ENCODE peak calls at places on chromosome 18, in nine cellular contexts. One of them, this sample, is unnamed. For H3K4me1 and H3K27me3, the result is how much of the 10 kb centered on the place peaks cover.

GRCh38 chr18:74715865-74716712 is 118.4 kb downstream of the ZNF407 start:
- DNase-seq in CD8-positive, alpha-beta T cell: no peak
- DNase-seq in thyroid gland: no peak
- DNase-seq in cardiac muscle cell: no peak
- DNase-seq in right atrium auricular region: no peak
- DNase-seq in prostate gland: no peak
- DNase-seq in tibial artery: no peak
- DNase-seq in suprapubic skin: no peak
- DNase-seq in heart left ventricle: no peak
- DNase-seq in this sample: no peak

GRCh38 chr18:48521723-48522122 is 17.1 kb upstream of the CTIF start:
- DNase-seq in heart left ventricle: no peak
- DNase-seq in prostate gland: no peak
- DNase-seq in CD8-positive, alpha-beta T cell: no peak
- DNase-seq in right atrium auricular region: no peak
- DNase-seq in cardiac muscle cell: no peak
- DNase-seq in thyroid gland: no peak
- DNase-seq in suprapubic skin: no peak
- DNase-seq in tibial artery: no peak
- DNase-seq in this sample: no peak

GRCh38 chr18:24466766-24467165 is 6.3 kb downstream of the HRH4 start:
- DNase-seq in right atrium auricular region: no peak
- DNase-seq in CD8-positive, alpha-beta T cell: no peak
- DNase-seq in thyroid gland: no peak
- DNase-seq in prostate gland: no peak
- DNase-seq in tibial artery: no peak
- DNase-seq in cardiac muscle cell: no peak
- DNase-seq in suprapubic skin: no peak
- DNase-seq in heart left ventricle: no peak
- DNase-seq in this sample: peak

GRCh38 chr18:78741381-78742340 is 238.0 kb upstream of the SALL3 start:
- DNase-seq in cardiac muscle cell: no peak
- DNase-seq in CD8-positive, alpha-beta T cell: no peak
- DNase-seq in heart left ventricle: no peak
- DNase-seq in right atrium auricular region: no peak
- DNase-seq in prostate gland: no peak
- DNase-seq in suprapubic skin: no peak
- DNase-seq in thyroid gland: no peak
- DNase-seq in tibial artery: peak
- DNase-seq in this sample: no peak

GRCh38 chr18:74402806-74403433 is 54.2 kb downstream of the DIPK1C start:
- DNase-seq in tibial artery: no peak
- DNase-seq in suprapubic skin: peak
- DNase-seq in CD8-positive, alpha-beta T cell: no peak
- DNase-seq in cardiac muscle cell: no peak
- DNase-seq in thyroid gland: no peak
- DNase-seq in prostate gland: no peak
- DNase-seq in right atrium auricular region: no peak
- DNase-seq in heart left ventricle: no peak
- DNase-seq in this sample: no peak

GRCh38 chr18:43484710-43485109 is 207.4 kb upstream of the SYT4 start:
- DNase-seq in thyroid gland: peak
- DNase-seq in heart left ventricle: no peak
- DNase-seq in CD8-positive, alpha-beta T cell: no peak
- DNase-seq in tibial artery: no peak
- DNase-seq in suprapubic skin: no peak
- DNase-seq in prostate gland: no peak
- DNase-seq in cardiac muscle cell: no peak
- DNase-seq in right atrium auricular region: no peak
- DNase-seq in this sample: no peak

GRCh38 chr18:36672437-36673344 is 156.1 kb downstream of the TPGS2 start:
- DNase-seq in tibial artery: peak
- DNase-seq in right atrium auricular region: no peak
- DNase-seq in CD8-positive, alpha-beta T cell: no peak
- DNase-seq in suprapubic skin: no peak
- DNase-seq in heart left ventricle: peak
- DNase-seq in prostate gland: peak
- DNase-seq in cardiac muscle cell: peak
- DNase-seq in thyroid gland: no peak
- DNase-seq in this sample: peak

GRCh38 chr18:43022874-43023273 is 92.6 kb downstream of the RIT2 start:
- DNase-seq in tibial artery: no peak
- DNase-seq in CD8-positive, alpha-beta T cell: no peak
- DNase-seq in suprapubic skin: no peak
- DNase-seq in cardiac muscle cell: peak
- DNase-seq in prostate gland: no peak
- DNase-seq in right atrium auricular region: no peak
- DNase-seq in thyroid gland: no peak
- DNase-seq in heart left ventricle: no peak
- DNase-seq in this sample: no peak

GRCh38 chr18:21264651-21265050 is 22.6 kb downstream of the GREB1L start:
- DNase-seq in prostate gland: no peak
- DNase-seq in heart left ventricle: no peak
- DNase-seq in thyroid gland: peak
- DNase-seq in suprapubic skin: no peak
- DNase-seq in CD8-positive, alpha-beta T cell: no peak
- DNase-seq in right atrium auricular region: no peak
- DNase-seq in cardiac muscle cell: peak
- DNase-seq in tibial artery: no peak
- DNase-seq in this sample: no peak

GRCh38 chr18:32549248-32549842 is 78.7 kb upstream of the GAREM1 start:
- DNase-seq in thyroid gland: peak
- DNase-seq in prostate gland: peak
- DNase-seq in right atrium auricular region: no peak
- DNase-seq in cardiac muscle cell: peak
- DNase-seq in CD8-positive, alpha-beta T cell: peak
- DNase-seq in suprapubic skin: no peak
- DNase-seq in heart left ventricle: peak
- DNase-seq in tibial artery: no peak
- DNase-seq in this sample: peak

DNA sequence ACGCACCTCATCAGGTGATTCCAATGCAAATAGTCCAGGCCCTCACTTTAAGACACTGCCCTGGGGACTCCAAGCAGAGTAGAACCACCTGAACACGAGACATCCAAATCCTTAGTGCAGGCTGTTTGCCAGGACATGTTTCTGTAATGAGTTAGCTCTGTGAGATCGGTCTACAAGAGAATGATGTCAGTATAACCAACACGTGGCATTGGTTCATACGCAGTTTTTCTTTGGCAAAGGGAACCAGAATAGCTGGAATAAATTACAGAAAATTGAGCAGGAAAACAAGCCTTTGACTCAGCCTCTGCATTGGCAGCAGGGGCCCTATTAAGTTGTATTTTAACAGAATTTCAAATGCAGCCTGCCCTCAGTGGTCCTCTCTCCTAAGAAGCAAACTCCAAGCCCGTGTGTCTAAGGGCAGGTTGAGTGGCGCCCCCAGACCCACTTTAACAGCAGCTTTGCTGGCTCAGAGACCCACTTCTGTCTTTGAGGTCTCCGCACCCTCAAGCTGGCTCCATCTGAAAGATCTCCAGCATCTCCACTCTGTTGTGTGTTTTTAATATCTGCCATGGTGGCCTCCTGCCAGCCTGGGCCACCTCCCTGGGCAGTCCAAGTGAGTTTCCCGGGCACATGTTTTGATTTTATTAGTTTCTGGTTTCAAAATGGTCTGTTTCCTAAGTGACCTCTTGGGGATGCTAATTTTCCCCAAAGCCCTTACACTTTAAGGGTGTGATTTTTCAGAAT is 61.3 kb downstream of the ALPK2 start:
- DNase-seq in heart left ventricle: no peak
- DNase-seq in thyroid gland: no peak
- DNase-seq in tibial artery: no peak
- DNase-seq in CD8-positive, alpha-beta T cell: no peak
- DNase-seq in prostate gland: peak
- DNase-seq in right atrium auricular region: no peak
- DNase-seq in suprapubic skin: peak
- DNase-seq in cardiac muscle cell: peak
- DNase-seq in this sample: peak
- H3K4me1 ChIP-seq in heart left ventricle: under half
- H3K4me1 ChIP-seq in thyroid gland: under half
- H3K4me1 ChIP-seq in tibial artery: under half
- H3K4me1 ChIP-seq in CD8-positive, alpha-beta T cell: under half
- H3K4me1 ChIP-seq in prostate gland: under half
- H3K4me1 ChIP-seq in right atrium auricular region: under half
- H3K4me1 ChIP-seq in suprapubic skin: under half
- H3K4me1 ChIP-seq in cardiac muscle cell: under half
- H3K4me1 ChIP-seq in this sample: under half

GRCh38 chr18:8703781-8704301 is 1.5 kb upstream of the MTCL1 start:
- DNase-seq in heart left ventricle: no peak
- DNase-seq in CD8-positive, alpha-beta T cell: no peak
- DNase-seq in suprapubic skin: no peak
- DNase-seq in tibial artery: no peak
- DNase-seq in right atrium auricular region: no peak
- DNase-seq in prostate gland: no peak
- DNase-seq in thyroid gland: no peak
- DNase-seq in cardiac muscle cell: no peak
- DNase-seq in this sample: no peak
- H3K27me3 ChIP-seq in heart left ventricle: under half
- H3K27me3 ChIP-seq in CD8-positive, alpha-beta T cell: under half
- H3K27me3 ChIP-seq in suprapubic skin: under half
- H3K27me3 ChIP-seq in tibial artery: under half
- H3K27me3 ChIP-seq in right atrium auricular region: under half
- H3K27me3 ChIP-seq in prostate gland: under half
- H3K27me3 ChIP-seq in thyroid gland: under half
- H3K27me3 ChIP-seq in cardiac muscle cell: under half
- H3K27me3 ChIP-seq in this sample: under half

DNA sequence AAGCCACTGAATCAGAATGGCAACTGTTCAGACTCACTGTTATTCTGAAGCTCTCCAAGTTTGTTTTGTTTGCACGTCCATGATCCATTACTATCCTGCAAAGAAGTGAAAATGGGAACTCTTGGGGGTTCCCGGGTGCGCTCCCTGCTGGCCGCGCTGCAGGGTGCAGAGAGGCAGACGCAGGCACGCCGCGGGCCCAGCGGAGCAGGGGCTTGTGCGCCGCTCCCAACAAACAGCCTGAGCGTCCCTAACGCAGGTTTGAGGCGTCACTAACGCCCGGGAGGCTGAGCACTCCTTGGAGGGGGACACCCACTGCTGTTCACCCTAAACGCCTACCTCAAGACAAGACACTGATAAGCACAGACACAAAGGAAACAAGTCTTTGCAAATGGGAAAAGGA is 14.3 kb upstream of the PIEZO2 start:
- DNase-seq in heart left ventricle: no peak
- DNase-seq in prostate gland: no peak
- DNase-seq in cardiac muscle cell: peak
- DNase-seq in suprapubic skin: no peak
- DNase-seq in CD8-positive, alpha-beta T cell: no peak
- DNase-seq in thyroid gland: peak
- DNase-seq in right atrium auricular region: no peak
- DNase-seq in tibial artery: no peak
- DNase-seq in this sample: no peak
- TF ChIP-seq CTCF in heart left ventricle: peak
- TF ChIP-seq CTCF in prostate gland: no peak
- TF ChIP-seq CTCF in cardiac muscle cell: peak
- TF ChIP-seq CTCF in suprapubic skin: peak
- TF ChIP-seq CTCF in CD8-positive, alpha-beta T cell: no peak
- TF ChIP-seq CTCF in thyroid gland: no peak
- TF ChIP-seq CTCF in right atrium auricular region: peak
- TF ChIP-seq CTCF in tibial artery: no peak
- TF ChIP-seq CTCF in this sample: peak

GRCh38 chr18:76455015-76455676 is 39.9 kb downstream of the ZNF516 start:
- DNase-seq in heart left ventricle: no peak
- DNase-seq in suprapubic skin: no peak
- DNase-seq in CD8-positive, alpha-beta T cell: no peak
- DNase-seq in tibial artery: peak
- DNase-seq in prostate gland: no peak
- DNase-seq in right atrium auricular region: no peak
- DNase-seq in cardiac muscle cell: no peak
- DNase-seq in thyroid gland: no peak
- DNase-seq in this sample: no peak

GRCh38 chr18:76452357-76452756 is 42.7 kb downstream of the ZNF516 start:
- DNase-seq in tibial artery: no peak
- DNase-seq in suprapubic skin: no peak
- DNase-seq in heart left ventricle: no peak
- DNase-seq in right atrium auricular region: no peak
- DNase-seq in thyroid gland: no peak
- DNase-seq in CD8-positive, alpha-beta T cell: no peak
- DNase-seq in cardiac muscle cell: no peak
- DNase-seq in prostate gland: no peak
- DNase-seq in this sample: no peak

GRCh38 chr18:76451475-76452331 is 43.3 kb downstream of the ZNF516 start:
- DNase-seq in heart left ventricle: no peak
- DNase-seq in cardiac muscle cell: no peak
- DNase-seq in right atrium auricular region: peak
- DNase-seq in thyroid gland: no peak
- DNase-seq in suprapubic skin: no peak
- DNase-seq in prostate gland: no peak
- DNase-seq in tibial artery: no peak
- DNase-seq in CD8-positive, alpha-beta T cell: no peak
- DNase-seq in this sample: no peak

GRCh38 chr18:76454429-76454828 is 40.6 kb downstream of the ZNF516 start:
- DNase-seq in CD8-positive, alpha-beta T cell: no peak
- DNase-seq in tibial artery: no peak
- DNase-seq in right atrium auricular region: no peak
- DNase-seq in prostate gland: no peak
- DNase-seq in heart left ventricle: no peak
- DNase-seq in cardiac muscle cell: no peak
- DNase-seq in suprapubic skin: no peak
- DNase-seq in thyroid gland: no peak
- DNase-seq in this sample: no peak

GRCh38 chr18:76453057-76453561 is 41.9 kb downstream of the ZNF516 start:
- DNase-seq in CD8-positive, alpha-beta T cell: no peak
- DNase-seq in tibial artery: no peak
- DNase-seq in cardiac muscle cell: no peak
- DNase-seq in right atrium auricular region: no peak
- DNase-seq in prostate gland: no peak
- DNase-seq in heart left ventricle: no peak
- DNase-seq in suprapubic skin: no peak
- DNase-seq in thyroid gland: no peak
- DNase-seq in this sample: no peak
- H3K4me1 ChIP-seq in CD8-positive, alpha-beta T cell: under half
- H3K4me1 ChIP-seq in tibial artery: under half
- H3K4me1 ChIP-seq in cardiac muscle cell: half or more
- H3K4me1 ChIP-seq in right atrium auricular region: half or more
- H3K4me1 ChIP-seq in prostate gland: under half
- H3K4me1 ChIP-seq in heart left ventricle: under half
- H3K4me1 ChIP-seq in suprapubic skin: under half
- H3K4me1 ChIP-seq in thyroid gland: under half
- H3K4me1 ChIP-seq in this sample: under half

This sample was measured in foreskin keratinocyte.